ENCODE peak calls at places on chromosome 14, in eight cellular contexts. One of them, this sample, is unnamed.

GRCh38 chr14:60151715-60152114 is 13.5 kb downstream of the DHRS7 start:
- DNase-seq in retina: no peak
- DNase-seq in small intestine: peak; percentile 37
- DNase-seq in type B pancreatic cell: no peak
- DNase-seq in tibial artery: peak; percentile 87
- DNase-seq in NCI-H1092: no peak
- DNase-seq in activated CD4-positive, alpha-beta T cell treated with anti-CD3 and anti-CD28 coated beads for 1 hour: peak; percentile 55
- DNase-seq in hepatic stellate cell: peak; percentile 59
- DNase-seq in this sample: peak; percentile 79

GRCh38 chr14:96091149-96091693 is 52.1 kb downstream of the C14orf132 start:
- DNase-seq in hepatic stellate cell: no peak
- DNase-seq in type B pancreatic cell: no peak
- DNase-seq in tibial artery: peak; percentile 62
- DNase-seq in small intestine: no peak
- DNase-seq in NCI-H1092: peak; percentile 86
- DNase-seq in retina: no peak
- DNase-seq in activated CD4-positive, alpha-beta T cell treated with anti-CD3 and anti-CD28 coated beads for 1 hour: no peak
- DNase-seq in this sample: no peak

GRCh38 chr14:54814076-54814475 is 88.5 kb downstream of the GCH1 start:
- DNase-seq in retina: no peak
- DNase-seq in NCI-H1092: no peak
- DNase-seq in small intestine: no peak
- DNase-seq in type B pancreatic cell: no peak
- DNase-seq in tibial artery: no peak
- DNase-seq in activated CD4-positive, alpha-beta T cell treated with anti-CD3 and anti-CD28 coated beads for 1 hour: no peak
- DNase-seq in hepatic stellate cell: no peak
- DNase-seq in this sample: no peak

GRCh38 chr14:92951912-92952471 is 29.0 kb downstream of the CHGA start:
- DNase-seq in small intestine: peak; percentile 72
- DNase-seq in retina: peak; percentile 89
- DNase-seq in type B pancreatic cell: peak; percentile 85
- DNase-seq in NCI-H1092: peak; percentile 27
- DNase-seq in activated CD4-positive, alpha-beta T cell treated with anti-CD3 and anti-CD28 coated beads for 1 hour: peak; percentile 65
- DNase-seq in hepatic stellate cell: peak; percentile 90
- DNase-seq in tibial artery: peak; percentile 88
- DNase-seq in this sample: peak; percentile 66

GRCh38 chr14:96581026-96581425 is 78.8 kb downstream of the PAPOLA start:
- DNase-seq in NCI-H1092: no peak
- DNase-seq in hepatic stellate cell: no peak
- DNase-seq in tibial artery: no peak
- DNase-seq in retina: no peak
- DNase-seq in activated CD4-positive, alpha-beta T cell treated with anti-CD3 and anti-CD28 coated beads for 1 hour: no peak
- DNase-seq in small intestine: no peak
- DNase-seq in type B pancreatic cell: no peak
- DNase-seq in this sample: no peak

GRCh38 chr14:100239200-100239839 is 376 bp downstream of the YY1 start:
- DNase-seq in activated CD4-positive, alpha-beta T cell treated with anti-CD3 and anti-CD28 coated beads for 1 hour: peak; percentile 17
- DNase-seq in NCI-H1092: no peak
- DNase-seq in tibial artery: no peak
- DNase-seq in retina: peak; percentile 68
- DNase-seq in small intestine: no peak
- DNase-seq in hepatic stellate cell: no peak
- DNase-seq in type B pancreatic cell: no peak
- DNase-seq in this sample: no peak

GRCh38 chr14:22384167-22384549 is 204.9 kb downstream of the DAD1 start:
- DNase-seq in hepatic stellate cell: no peak
- DNase-seq in retina: no peak
- DNase-seq in type B pancreatic cell: no peak
- DNase-seq in tibial artery: no peak
- DNase-seq in activated CD4-positive, alpha-beta T cell treated with anti-CD3 and anti-CD28 coated beads for 1 hour: no peak
- DNase-seq in small intestine: no peak
- DNase-seq in NCI-H1092: no peak
- DNase-seq in this sample: no peak

GRCh38 chr14:50085570-50086315 is 30.6 kb downstream of the VCPKMT start:
- DNase-seq in NCI-H1092: no peak
- DNase-seq in retina: no peak
- DNase-seq in hepatic stellate cell: peak; percentile 59
- DNase-seq in type B pancreatic cell: no peak
- DNase-seq in small intestine: no peak
- DNase-seq in tibial artery: no peak
- DNase-seq in activated CD4-positive, alpha-beta T cell treated with anti-CD3 and anti-CD28 coated beads for 1 hour: no peak
- DNase-seq in this sample: no peak

GRCh38 chr14:100201701-100202100 is 37.2 kb upstream of the YY1 start:
- DNase-seq in tibial artery: no peak
- DNase-seq in type B pancreatic cell: no peak
- DNase-seq in small intestine: no peak
- DNase-seq in retina: no peak
- DNase-seq in hepatic stellate cell: no peak
- DNase-seq in activated CD4-positive, alpha-beta T cell treated with anti-CD3 and anti-CD28 coated beads for 1 hour: no peak
- DNase-seq in NCI-H1092: no peak
- DNase-seq in this sample: no peak

GRCh38 chr14:102505775-102506598 is 3.6 kb downstream of the ANKRD9 start:
- DNase-seq in small intestine: no peak
- DNase-seq in tibial artery: no peak
- DNase-seq in retina: no peak
- DNase-seq in type B pancreatic cell: no peak
- DNase-seq in activated CD4-positive, alpha-beta T cell treated with anti-CD3 and anti-CD28 coated beads for 1 hour: no peak
- DNase-seq in hepatic stellate cell: no peak
- DNase-seq in NCI-H1092: no peak
- DNase-seq in this sample: no peak

GRCh38 chr14:90649096-90649495 is 167.1 kb downstream of the TTC7B start:
- DNase-seq in type B pancreatic cell: no peak
- DNase-seq in retina: no peak
- DNase-seq in small intestine: no peak
- DNase-seq in activated CD4-positive, alpha-beta T cell treated with anti-CD3 and anti-CD28 coated beads for 1 hour: no peak
- DNase-seq in NCI-H1092: no peak
- DNase-seq in tibial artery: no peak
- DNase-seq in hepatic stellate cell: no peak
- DNase-seq in this sample: no peak

GRCh38 chr14:104545151-104545931 is 34.2 kb upstream of the C14orf180 start:
- DNase-seq in activated CD4-positive, alpha-beta T cell treated with anti-CD3 and anti-CD28 coated beads for 1 hour: no peak
- DNase-seq in NCI-H1092: no peak
- DNase-seq in tibial artery: no peak
- DNase-seq in type B pancreatic cell: peak; percentile 64
- DNase-seq in small intestine: no peak
- DNase-seq in retina: peak; percentile 58
- DNase-seq in hepatic stellate cell: no peak
- DNase-seq in this sample: no peak

GRCh38 chr14:69398818-69399210 is 322 bp downstream of the SLC39A9 start:
- DNase-seq in type B pancreatic cell: no peak
- DNase-seq in NCI-H1092: no peak
- DNase-seq in tibial artery: no peak
- DNase-seq in retina: no peak
- DNase-seq in small intestine: no peak
- DNase-seq in hepatic stellate cell: no peak
- DNase-seq in activated CD4-positive, alpha-beta T cell treated with anti-CD3 and anti-CD28 coated beads for 1 hour: no peak
- DNase-seq in this sample: no peak

GRCh38 chr14:60233251-60233650 is 15.8 kb upstream of the PPM1A start:
- DNase-seq in activated CD4-positive, alpha-beta T cell treated with anti-CD3 and anti-CD28 coated beads for 1 hour: no peak
- DNase-seq in retina: no peak
- DNase-seq in type B pancreatic cell: no peak
- DNase-seq in hepatic stellate cell: no peak
- DNase-seq in tibial artery: no peak
- DNase-seq in NCI-H1092: no peak
- DNase-seq in small intestine: no peak
- DNase-seq in this sample: no peak

GRCh38 chr14:77580964-77581505 is 35.4 kb downstream of the SPTLC2 start:
- DNase-seq in retina: no peak
- DNase-seq in small intestine: peak; percentile 69
- DNase-seq in tibial artery: no peak
- DNase-seq in NCI-H1092: no peak
- DNase-seq in hepatic stellate cell: peak; percentile 52
- DNase-seq in type B pancreatic cell: no peak
- DNase-seq in activated CD4-positive, alpha-beta T cell treated with anti-CD3 and anti-CD28 coated beads for 1 hour: no peak
- DNase-seq in this sample: peak; percentile 24

GRCh38 chr14:69096766-69097475 is 56.0 kb downstream of the DCAF5 start:
- DNase-seq in small intestine: no peak
- DNase-seq in type B pancreatic cell: no peak
- DNase-seq in retina: no peak
- DNase-seq in NCI-H1092: no peak
- DNase-seq in activated CD4-positive, alpha-beta T cell treated with anti-CD3 and anti-CD28 coated beads for 1 hour: no peak
- DNase-seq in tibial artery: no peak
- DNase-seq in hepatic stellate cell: no peak
- DNase-seq in this sample: no peak

GRCh38 chr14:22691171-22691570 is 47.0 kb upstream of the OR6J1 start:
- DNase-seq in type B pancreatic cell: no peak
- DNase-seq in activated CD4-positive, alpha-beta T cell treated with anti-CD3 and anti-CD28 coated beads for 1 hour: no peak
- DNase-seq in hepatic stellate cell: peak; percentile 34
- DNase-seq in NCI-H1092: no peak
- DNase-seq in tibial artery: no peak
- DNase-seq in small intestine: no peak
- DNase-seq in retina: no peak
- DNase-seq in this sample: no peak

GRCh38 chr14:68657300-68658028 is 135.4 kb downstream of the ZFP36L1 start:
- DNase-seq in retina: no peak
- DNase-seq in activated CD4-positive, alpha-beta T cell treated with anti-CD3 and anti-CD28 coated beads for 1 hour: no peak
- DNase-seq in type B pancreatic cell: no peak
- DNase-seq in tibial artery: peak; percentile 54
- DNase-seq in NCI-H1092: no peak
- DNase-seq in small intestine: no peak
- DNase-seq in hepatic stellate cell: no peak
- DNase-seq in this sample: no peak

GRCh38 chr14:60931206-60931605 is 49.7 kb downstream of the TRMT5 start:
- DNase-seq in small intestine: no peak
- DNase-seq in retina: peak; percentile 48
- DNase-seq in hepatic stellate cell: no peak
- DNase-seq in NCI-H1092: peak; percentile 20
- DNase-seq in tibial artery: no peak
- DNase-seq in activated CD4-positive, alpha-beta T cell treated with anti-CD3 and anti-CD28 coated beads for 1 hour: no peak
- DNase-seq in type B pancreatic cell: no peak
- DNase-seq in this sample: no peak

GRCh38 chr14:77014004-77014604 is 14.4 kb downstream of the IRF2BPL start:
- DNase-seq in retina: peak; percentile 61
- DNase-seq in hepatic stellate cell: no peak
- DNase-seq in activated CD4-positive, alpha-beta T cell treated with anti-CD3 and anti-CD28 coated beads for 1 hour: no peak
- DNase-seq in type B pancreatic cell: peak; percentile 75
- DNase-seq in NCI-H1092: no peak
- DNase-seq in small intestine: no peak
- DNase-seq in tibial artery: peak; percentile 88
- DNase-seq in this sample: no peak

GRCh38 chr14:106276326-106277267 is 750.2 kb downstream of the TMEM121 start:
- DNase-seq in activated CD4-positive, alpha-beta T cell treated with anti-CD3 and anti-CD28 coated beads for 1 hour: no peak
- DNase-seq in hepatic stellate cell: no peak
- DNase-seq in type B pancreatic cell: no peak
- DNase-seq in retina: no peak
- DNase-seq in small intestine: no peak
- DNase-seq in tibial artery: no peak
- DNase-seq in NCI-H1092: no peak
- DNase-seq in this sample: no peak

GRCh38 chr14:32564591-32564990 is 235.5 kb downstream of the AKAP6 start:
- DNase-seq in tibial artery: no peak
- DNase-seq in activated CD4-positive, alpha-beta T cell treated with anti-CD3 and anti-CD28 coated beads for 1 hour: no peak
- DNase-seq in type B pancreatic cell: no peak
- DNase-seq in small intestine: no peak
- DNase-seq in NCI-H1092: no peak
- DNase-seq in hepatic stellate cell: peak; percentile 21
- DNase-seq in retina: no peak
- DNase-seq in this sample: no peak

GRCh38 chr14:73728106-73729014 is 14.2 kb upstream of the PNMA1 start:
- DNase-seq in small intestine: peak; percentile 93
- DNase-seq in hepatic stellate cell: peak; percentile 86
- DNase-seq in retina: peak; percentile 73
- DNase-seq in tibial artery: peak; percentile 89
- DNase-seq in type B pancreatic cell: peak; percentile 85
- DNase-seq in NCI-H1092: peak; percentile 30
- DNase-seq in activated CD4-positive, alpha-beta T cell treated with anti-CD3 and anti-CD28 coated beads for 1 hour: peak; percentile 79
- DNase-seq in this sample: peak; percentile 90

GRCh38 chr14:104132981-104133380 is 5.4 kb upstream of the KIF26A start:
- DNase-seq in hepatic stellate cell: no peak
- DNase-seq in retina: no peak
- DNase-seq in type B pancreatic cell: no peak
- DNase-seq in NCI-H1092: no peak
- DNase-seq in activated CD4-positive, alpha-beta T cell treated with anti-CD3 and anti-CD28 coated beads for 1 hour: no peak
- DNase-seq in small intestine: no peak
- DNase-seq in tibial artery: peak; percentile 28
- DNase-seq in this sample: no peak

GRCh38 chr14:81516941-81517797 is 16.5 kb downstream of the SEL1L start:
- DNase-seq in retina: no peak
- DNase-seq in hepatic stellate cell: peak; percentile 49
- DNase-seq in activated CD4-positive, alpha-beta T cell treated with anti-CD3 and anti-CD28 coated beads for 1 hour: no peak
- DNase-seq in type B pancreatic cell: no peak
- DNase-seq in small intestine: no peak
- DNase-seq in tibial artery: no peak
- DNase-seq in NCI-H1092: no peak
- DNase-seq in this sample: no peak